ENCODE peak calls at places on chromosome 16, in four cellular contexts. Z, K, G and R are unnamed samples.

GRCh38 chr16:23408242-23409201 is 44.5 kb downstream of the COG7 start:
- DNase-seq in G (no peak), Z (no peak), K (no peak), R (peak)

GRCh38 chr16:47777191-47777590 is 316.1 kb downstream of the PHKB start:
- DNase-seq in Z (no peak), K (no peak), G (no peak), R (no peak)

GRCh38 chr16:56190903-56191806 is at the start of gene GNAO1:
- DNase-seq in G (no peak), Z (peak), K (peak), R (peak)

GRCh38 chr16:48384305-48384981 is 770 bp downstream of the SIAH1 start:
- DNase-seq in K (peak), G (no peak), Z (peak), R (peak)

GRCh38 chr16:46850619-46851555 is 19.9 kb upstream of the C16orf87 start:
- DNase-seq in G (no peak), Z (no peak), K (no peak), R (no peak)

GRCh38 chr16:66606000-66606751 is 1.7 kb downstream of the CMTM3 start:
- DNase-seq in G (no peak), Z (no peak), K (no peak), R (no peak)

GRCh38 chr16:70396209-70396904 is 42.5 kb downstream of the ST3GAL2 start:
- DNase-seq in K (no peak), Z (no peak), G (no peak), R (no peak)

GRCh38 chr16:84198401-84198800 is 7.4 kb downstream of the ADAD2 start:
- DNase-seq in Z (peak), G (peak), K (no peak), R (no peak)